ENCODE peak calls at places on chromosome 18, in four cellular contexts. P, F, I and R are unnamed samples. For H3K27me3, the result is how much of the 10 kb centered on the place peaks cover.

GRCh38 chr18:76518543-76519155 is 23.6 kb upstream of the ZNF516 start:
- DNase-seq in F (no peak), I (peak), P (peak), R (peak)

GRCh38 chr18:30997223-30997622 is 45.3 kb downstream of the DSC3 start:
- DNase-seq in F (no peak), I (no peak), P (no peak), R (no peak)

GRCh38 chr18:40849856-40850255 is 1105.2 kb upstream of the PIK3C3 start:
- DNase-seq in F (no peak), P (no peak), I (no peak), R (no peak)

GRCh38 chr18:63025251-63025710 is 294.3 kb downstream of the BCL2 start:
- DNase-seq in I (peak), P (peak), F (no peak), R (no peak)

GRCh38 chr18:70431203-70431624 is 142.4 kb downstream of the SOCS6 start:
- DNase-seq in P (no peak), I (no peak), F (no peak), R (no peak)

GRCh38 chr18:34077599-34077998 is 147.1 kb downstream of the NOL4 start:
- DNase-seq in P (no peak), I (no peak), F (no peak), R (no peak)

GRCh38 chr18:61854578-61854977 is 38.2 kb downstream of the RNF152 start:
- DNase-seq in P (no peak), F (no peak), I (no peak), R (no peak)

GRCh38 chr18:28961669-28962228 is 784.8 kb upstream of the CDH2 start:
- DNase-seq in I (no peak), F (no peak), P (no peak), R (no peak)

GRCh38 chr18:55138401-55138800 is 179.1 kb upstream of the CCDC68 start:
- DNase-seq in I (no peak), F (no peak), P (no peak), R (no peak)

GRCh38 chr18:26717123-26717522 is 148.4 kb downstream of the AQP4 start:
- DNase-seq in F (no peak), P (no peak), I (no peak), R (no peak)

GRCh38 chr18:8705941-8706544 is 687 bp downstream of the MTCL1 start:
- DNase-seq in P (peak), F (no peak), I (peak), R (no peak)

GRCh38 chr18:30908381-30908780 is 134.2 kb downstream of the DSC3 start:
- DNase-seq in I (no peak), P (no peak), F (no peak), R (no peak)

GRCh38 chr18:45997689-45998088 is 30.6 kb upstream of the EPG5 start:
- DNase-seq in F (no peak), P (no peak), I (no peak), R (no peak)

GRCh38 chr18:2627821-2628276 is 27.7 kb upstream of the SMCHD1 start:
- DNase-seq in F (no peak), P (no peak), I (no peak), R (no peak)

GRCh38 chr18:48330016-48330991 is 78.9 kb downstream of the ZBTB7C start:
- DNase-seq in F (no peak), P (no peak), I (no peak), R (no peak)

GRCh38 chr18:68454511-68455228 is 260.2 kb downstream of the TMX3 start:
- DNase-seq in I (no peak), P (no peak), F (no peak), R (no peak)

GRCh38 chr18:37671119-37671518 is 105.5 kb upstream of the CELF4 start:
- DNase-seq in P (no peak), I (no peak), F (no peak), R (no peak)

GRCh38 chr18:6878881-6879280 is 149.4 kb downstream of the ARHGAP28 start:
- DNase-seq in F (no peak), P (no peak), I (no peak), R (no peak)

GRCh38 chr18:59141294-59142068 is 1.8 kb downstream of the SEC11C start:
- DNase-seq in F (no peak), I (no peak), P (no peak), R (no peak)

GRCh38 chr18:67232406-67232805 is 284.1 kb downstream of the DSEL start:
- DNase-seq in P (no peak), I (no peak), F (no peak), R (no peak)

GRCh38 chr18:8703181-8703638 is 2.1 kb upstream of the MTCL1 start:
- DNase-seq in F (no peak), P (no peak), I (no peak), R (no peak)

GRCh38 chr18:73842795-73843394 is 304.7 kb downstream of the FBXO15 start:
- DNase-seq in F (peak), I (no peak), P (peak), R (no peak)

DNA sequence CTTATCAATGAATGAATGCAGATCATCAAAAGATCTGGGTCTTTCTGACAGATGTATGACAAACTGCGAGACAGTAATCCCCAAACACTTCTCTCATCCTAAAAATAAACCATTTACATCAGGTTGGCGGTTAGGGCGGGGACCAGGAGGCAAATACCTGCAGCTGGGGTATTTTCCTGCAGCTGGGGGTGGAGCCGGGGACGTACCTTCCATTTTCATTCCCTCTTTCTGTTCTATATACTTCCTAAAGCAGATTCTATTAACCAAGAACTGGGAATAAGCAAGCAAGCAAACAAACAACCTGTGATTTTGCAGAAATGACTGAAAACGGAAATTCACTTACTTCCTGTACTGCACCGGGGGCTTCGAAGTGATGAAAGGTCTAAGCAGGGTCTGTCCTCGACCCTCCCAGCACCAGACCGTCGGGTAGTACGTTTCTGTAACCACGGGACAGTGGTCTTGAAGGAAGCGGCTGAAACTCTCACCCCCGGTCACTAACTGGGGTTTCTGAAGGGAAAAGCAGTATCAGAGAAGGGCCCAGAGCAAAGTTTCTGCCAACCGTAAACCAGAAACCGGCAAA is 1.2 kb downstream of the ABHD3 start:
- DNase-seq in P (peak), I (no peak), F (peak), R (no peak)
- TF ChIP-seq POLR2A in P (peak), I (no peak), F (no peak), R (no peak)

GRCh38 chr18:57334383-57334782 is 18.0 kb upstream of the ST8SIA3 start:
- DNase-seq in I (no peak), F (no peak), P (no peak), R (no peak)

GRCh38 chr18:57329856-57330255 is 22.5 kb upstream of the ST8SIA3 start:
- DNase-seq in I (no peak), F (no peak), P (no peak), R (no peak)

GRCh38 chr18:57331718-57332117 is 20.6 kb upstream of the ST8SIA3 start:
- DNase-seq in F (no peak), P (no peak), I (no peak), R (no peak)

GRCh38 chr18:57337890-57338289 is 14.5 kb upstream of the ST8SIA3 start:
- DNase-seq in F (no peak), I (no peak), P (no peak), R (no peak)

DNA sequence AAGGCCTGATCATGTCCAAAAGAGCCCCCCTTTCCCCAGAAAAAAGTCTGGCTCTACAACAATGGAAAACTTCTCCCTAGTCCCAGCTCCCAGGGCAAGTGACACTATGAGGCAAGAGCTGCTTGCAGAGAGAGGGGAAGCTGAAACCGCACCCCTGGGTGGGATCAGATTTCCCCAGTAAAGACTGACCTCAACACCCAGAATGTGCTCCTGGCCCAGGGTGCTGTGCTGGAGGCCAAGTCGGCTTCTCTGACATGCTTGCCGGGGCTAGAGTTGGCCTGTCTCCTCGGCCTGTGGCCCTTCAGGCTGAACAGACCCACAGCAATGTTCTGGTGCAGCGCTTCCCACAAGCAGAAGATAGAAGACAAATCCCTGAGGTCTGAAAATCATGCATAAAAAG is 18.4 kb upstream of the ST8SIA3 start:
- DNase-seq in P (no peak), I (no peak), F (no peak), R (no peak)
- H3K27me3 ChIP-seq in P (under half), I (under half), F (under half), R (under half)

DNA sequence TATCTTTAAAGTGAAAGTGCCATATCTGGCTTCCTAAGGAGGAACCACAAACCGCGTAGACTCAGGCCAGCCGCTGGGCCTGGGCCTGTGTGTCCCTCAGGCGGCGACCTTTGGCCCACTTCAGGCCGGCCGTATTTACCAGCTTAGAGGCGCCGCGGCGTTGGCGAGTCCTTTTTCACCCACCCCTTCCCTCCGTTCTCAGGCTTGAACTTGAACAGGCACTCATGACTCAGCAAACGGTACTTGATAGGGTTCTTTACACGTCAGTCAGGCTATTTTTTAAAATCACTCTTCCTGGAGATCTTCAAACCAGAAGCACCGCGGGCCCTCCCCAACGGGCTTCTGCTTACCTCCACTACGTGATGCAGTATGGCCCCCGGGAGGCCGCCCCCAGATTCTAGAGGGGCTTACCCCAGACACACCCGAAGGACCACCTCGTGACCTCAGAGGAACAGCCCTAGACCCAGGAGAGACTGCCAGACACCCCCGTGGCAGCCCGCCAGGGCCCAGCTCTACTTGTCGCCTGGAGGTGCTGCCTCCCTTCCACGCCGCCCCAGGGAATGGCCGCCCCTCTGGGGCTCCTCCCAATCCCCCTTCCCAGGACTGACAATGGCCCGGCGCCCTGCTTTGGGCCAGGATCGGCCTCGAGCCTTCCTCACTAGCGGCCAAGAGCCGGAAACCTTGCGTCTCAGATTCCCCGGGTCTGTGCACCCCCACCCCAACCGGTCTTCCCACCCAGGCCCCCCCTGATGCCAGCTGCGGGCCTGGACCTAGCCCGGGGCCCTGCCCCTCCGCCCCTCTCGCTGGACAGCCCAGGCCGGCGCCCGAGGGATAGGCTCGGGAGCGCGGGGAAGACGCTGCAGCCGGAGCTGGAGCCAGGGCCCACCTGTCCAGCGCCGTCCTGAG is 33.8 kb upstream of the IMPA2 start:
- DNase-seq in P (peak), I (peak), F (peak), R (peak)
- TF ChIP-seq POLR2A in P (peak), I (no peak), F (peak), R (no peak)

GRCh38 chr18:11795916-11796315 is 55.3 kb upstream of the CHMP1B start:
- DNase-seq in F (no peak), I (no peak), P (no peak), R (no peak)

GRCh38 chr18:11794195-11794594 is 57.0 kb upstream of the CHMP1B start:
- DNase-seq in F (no peak), I (no peak), P (no peak), R (no peak)

GRCh38 chr18:11785444-11786055 is 65.7 kb upstream of the CHMP1B start:
- DNase-seq in F (no peak), P (no peak), I (no peak), R (no peak)

DNA sequence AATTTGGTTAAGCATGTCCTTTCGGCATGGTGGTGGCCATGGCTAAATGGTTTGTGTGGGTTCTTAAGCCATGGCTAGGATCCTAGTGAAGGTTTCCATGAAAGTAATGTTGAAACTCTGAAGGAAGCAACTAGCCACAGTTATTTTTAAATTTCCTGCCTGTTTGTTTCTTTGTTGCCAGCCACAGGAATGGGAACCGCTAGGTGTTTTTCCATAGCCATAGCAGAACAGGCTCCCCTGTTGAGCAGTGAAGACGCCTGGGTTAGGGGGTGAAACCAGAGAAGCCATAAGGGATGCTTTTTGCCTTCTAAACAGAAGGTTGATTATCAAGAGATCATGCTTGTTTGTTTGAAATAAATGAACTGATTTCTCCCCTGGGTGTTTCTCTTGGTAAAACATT is 60.1 kb upstream of the CHMP1B start:
- DNase-seq in I (no peak), F (no peak), P (no peak), R (no peak)
- H3K27me3 ChIP-seq in I (under half), F (under half), P (under half), R (under half)

GRCh38 chr18:13730486-13730885 is 4.0 kb downstream of the RNMT start:
- DNase-seq in F (no peak), P (no peak), I (no peak), R (no peak)

GRCh38 chr18:13725566-13726227 is 661 bp downstream of the FAM210A start:
- DNase-seq in P (peak), I (no peak), F (no peak), R (no peak)

GRCh38 chr18:13726228-13726971 is at the start of the genes FAM210A and RNMT:
- DNase-seq in F (peak), I (peak), P (peak), R (peak)

GRCh38 chr18:13726972-13727331 is 479 bp downstream of the RNMT start:
- DNase-seq in F (peak), P (peak), I (no peak), R (peak)
- TF ChIP-seq POLR2A in F (no peak), P (no peak), I (no peak), R (no peak)

DNA sequence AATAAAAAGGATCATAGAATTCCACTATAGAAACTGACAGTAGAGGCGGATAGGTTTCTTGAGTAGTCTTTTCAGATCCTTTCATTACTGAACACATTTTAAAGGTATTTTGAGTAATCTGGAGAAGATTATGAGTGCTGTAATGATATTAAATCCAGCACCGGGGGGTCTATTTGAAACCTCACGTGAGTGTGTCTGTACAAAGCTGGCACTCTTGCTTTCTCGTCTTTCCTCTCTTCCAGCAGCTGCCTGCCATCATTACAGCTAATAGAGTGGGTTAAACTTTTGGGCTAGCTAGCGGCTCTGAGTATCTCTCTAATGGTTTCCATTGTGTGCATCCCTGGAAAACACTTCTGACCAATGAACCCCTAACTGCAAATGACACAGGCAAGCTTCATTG is 100.9 kb downstream of the HRH4 start:
- DNase-seq in F (no peak), I (no peak), P (no peak), R (no peak)
- H3K27me3 ChIP-seq in F (under half), I (under half), P (under half), R (under half)

GRCh38 chr18:75209952-75210261 is 690 bp upstream of the TSHZ1 start:
- DNase-seq in P (no peak), F (no peak), I (no peak), R (no peak)

GRCh38 chr18:75208055-75208835 is 694 bp downstream of the PTGR3 start:
- DNase-seq in P (peak), I (peak), F (peak), R (peak)

GRCh38 chr18:75210274-75211001 is at the start of gene TSHZ1:
- DNase-seq in F (peak), I (no peak), P (peak), R (no peak)

GRCh38 chr18:75208836-75209128 is 157 bp downstream of the PTGR3 start:
- DNase-seq in I (no peak), P (no peak), F (peak), R (no peak)

DNA sequence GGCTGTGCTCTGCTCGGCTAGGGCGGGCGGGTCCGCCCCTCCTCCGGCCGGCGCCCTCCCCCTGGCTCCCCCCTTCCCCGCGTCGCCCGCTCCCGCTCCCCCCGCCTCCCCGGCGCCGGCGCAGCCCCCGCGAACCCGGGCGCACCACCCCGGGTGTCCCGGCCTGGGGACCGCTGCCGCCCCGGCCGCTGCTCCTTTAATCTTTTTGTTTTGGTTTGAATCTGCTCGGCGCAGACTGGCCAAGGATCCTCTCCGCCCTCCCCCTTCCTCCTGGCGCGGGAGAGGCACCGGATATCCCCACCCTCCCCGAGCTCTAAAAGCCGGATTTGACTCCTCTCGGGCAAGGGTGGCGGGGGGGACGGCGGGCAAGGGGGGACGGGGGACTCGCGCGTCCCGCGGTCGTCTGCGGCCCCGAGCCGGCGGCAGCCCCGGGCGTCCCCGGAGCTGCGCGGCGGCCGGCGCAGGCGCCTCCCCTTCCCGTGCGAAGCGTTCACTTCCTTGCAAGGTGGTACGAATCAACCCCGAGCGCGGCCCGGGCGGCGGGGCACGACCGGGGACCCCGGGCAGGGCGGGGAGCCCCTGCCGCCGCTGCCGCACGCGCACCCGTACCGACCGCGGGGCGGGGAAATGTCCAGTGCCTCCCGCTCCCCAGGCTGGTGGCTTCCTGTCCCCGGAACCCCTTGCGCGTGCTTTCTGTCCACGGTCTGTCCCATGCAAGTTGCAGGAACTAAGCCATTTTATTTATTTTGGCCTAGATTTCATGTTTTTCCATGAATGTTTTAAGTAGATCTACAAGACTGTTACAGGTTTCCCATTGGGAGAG is at the start of gene PTGR3:
- DNase-seq in P (peak), I (peak), F (peak), R (peak)
- TF ChIP-seq POLR2A in P (peak), I (no peak), F (no peak), R (peak)

GRCh38 chr18:49561127-49561376 is 805 bp upstream of the LIPG start:
- DNase-seq in P (no peak), F (no peak), I (no peak), R (no peak)
- H3K27me3 ChIP-seq in P (under half), F (under half), I (under half), R (half or more)